ENCODE peak calls at places on chromosomes 3 and 15, in ten cellular contexts. J, P, K, F, X, C, U, Y, I and E are unnamed samples.

GRCh38 chr3:53846851-53847155 is 435 bp downstream of the IL17RB start:
- DNase-seq in J (no peak), P (no peak), K (no peak), F (no peak), X (no peak), C (no peak), U (no peak), Y (no peak), I (no peak), E (no peak)

GRCh38 chr15:85048430-85048829 is 66.8 kb downstream of the PDE8A start:
- DNase-seq in J (no peak), P (no peak), K (no peak), F (peak), X (no peak), C (no peak), U (no peak), Y (no peak), I (no peak), E (no peak)

GRCh38 chr15:37888356-37888755 is 46.1 kb upstream of the TMCO5A start:
- DNase-seq in J (no peak), P (no peak), K (no peak), F (no peak), X (no peak), C (no peak), U (no peak), Y (no peak), I (no peak), E (no peak)

GRCh38 chr3:38805765-38806386 is 10.1 kb downstream of the SCN10A start:
- DNase-seq in J (peak), P (peak), K (peak), F (peak), X (no peak), C (peak), U (peak), Y (peak), I (no peak), E (peak)

GRCh38 chr3:38649500-38650247 is at the start of gene SCN5A:
- DNase-seq in J (no peak), P (peak), K (no peak), F (no peak), X (peak), C (peak), U (peak), Y (peak), I (peak), E (no peak)

GRCh38 chr3:77096966-77097890 is 57.3 kb downstream of the ROBO2 start:
- DNase-seq in J (no peak), P (no peak), K (no peak), F (peak), X (no peak), C (no peak), U (no peak), Y (no peak), I (no peak), E (peak)

GRCh38 chr15:29822100-29822684 is at the start of gene TJP1:
- DNase-seq in J (peak), P (no peak), K (peak), F (peak), X (peak), C (no peak), U (peak), Y (peak), I (no peak), E (no peak)

GRCh38 chr3:30501526-30501925 is 104.9 kb upstream of the TGFBR2 start:
- DNase-seq in J (no peak), P (no peak), K (no peak), F (no peak), X (no peak), C (no peak), U (no peak), Y (no peak), I (no peak), E (peak)

GRCh38 chr15:69980311-69981059 is 117.2 kb downstream of the TLE3 start:
- DNase-seq in J (no peak), P (no peak), K (no peak), F (no peak), X (no peak), C (no peak), U (no peak), Y (no peak), I (no peak), E (no peak)

GRCh38 chr3:165210132-165210531 is 13.9 kb upstream of the SLITRK3 start:
- DNase-seq in J (no peak), P (no peak), K (no peak), F (no peak), X (no peak), C (no peak), U (no peak), Y (no peak), I (no peak), E (no peak)

GRCh38 chr3:172315401-172316091 is 132.7 kb downstream of the GHSR start:
- DNase-seq in J (peak), P (no peak), K (no peak), F (peak), X (no peak), C (no peak), U (peak), Y (peak), I (no peak), E (peak)

GRCh38 chr15:35740761-35741160 is 194.8 kb upstream of the DPH6 start:
- DNase-seq in J (no peak), P (no peak), K (no peak), F (peak), X (no peak), C (no peak), U (no peak), Y (no peak), I (no peak), E (no peak)

GRCh38 chr3:58198362-58198761 is 12.4 kb downstream of the DNASE1L3 start:
- DNase-seq in J (no peak), P (no peak), K (no peak), F (no peak), X (no peak), C (no peak), U (no peak), Y (no peak), I (no peak), E (no peak)

GRCh38 chr3:29560031-29560430 is 279.2 kb downstream of the RBMS3 start:
- DNase-seq in J (no peak), P (no peak), K (no peak), F (no peak), X (no peak), C (no peak), U (no peak), Y (no peak), I (no peak), E (no peak)

GRCh38 chr3:48686538-48687219 is 964 bp upstream of the NCKIPSD start:
- DNase-seq in J (no peak), P (no peak), K (no peak), F (no peak), X (no peak), C (no peak), U (no peak), Y (no peak), I (no peak), E (no peak)

GRCh38 chr15:29852201-29852600 is 29.9 kb upstream of the TJP1 start:
- DNase-seq in J (no peak), P (no peak), K (no peak), F (no peak), X (no peak), C (no peak), U (no peak), Y (no peak), I (no peak), E (peak)

GRCh38 chr3:94462931-94463330 is 400.1 kb downstream of the NSUN3 start:
- DNase-seq in J (no peak), P (no peak), K (no peak), F (no peak), X (no peak), C (no peak), U (no peak), Y (no peak), I (no peak), E (no peak)

GRCh38 chr15:47711654-47712053 is 5.7 kb upstream of the SEMA6D start:
- DNase-seq in J (peak), P (no peak), K (peak), F (no peak), X (no peak), C (no peak), U (no peak), Y (no peak), I (no peak), E (no peak)

GRCh38 chr15:70569718-70570231 is 193.6 kb downstream of the UACA start:
- DNase-seq in J (peak), P (no peak), K (no peak), F (peak), X (peak), C (no peak), U (no peak), Y (no peak), I (no peak), E (peak)

GRCh38 chr3:67450153-67450552 is 204.3 kb downstream of the SUCLG2 start:
- DNase-seq in J (no peak), P (no peak), K (no peak), F (no peak), X (no peak), C (no peak), U (no peak), Y (no peak), I (no peak), E (no peak)

GRCh38 chr3:40780341-40780800 is 255.6 kb downstream of the ZNF621 start:
- DNase-seq in J (no peak), P (no peak), K (no peak), F (no peak), X (no peak), C (no peak), U (peak), Y (peak), I (no peak), E (no peak)

GRCh38 chr3:2870714-2871353 is 239.3 kb downstream of the IL5RA start:
- DNase-seq in J (no peak), P (no peak), K (no peak), F (no peak), X (no peak), C (no peak), U (no peak), Y (no peak), I (no peak), E (no peak)

GRCh38 chr3:42830437-42831320 is 21.4 kb downstream of the ACKR2 start:
- DNase-seq in J (peak), P (no peak), K (no peak), F (no peak), X (peak), C (no peak), U (no peak), Y (no peak), I (no peak), E (no peak)

GRCh38 chr3:138467905-138468304 is 33.5 kb downstream of the ESYT3 start:
- DNase-seq in J (no peak), P (no peak), K (no peak), F (no peak), X (no peak), C (no peak), U (no peak), Y (no peak), I (no peak), E (no peak)

GRCh38 chr3:134476977-134477376 is 8.8 kb downstream of the ANAPC13 start:
- DNase-seq in J (no peak), P (no peak), K (no peak), F (no peak), X (no peak), C (no peak), U (peak), Y (no peak), I (no peak), E (peak)

GRCh38 chr3:194364652-194365434 is 4.7 kb downstream of the LRRC15 start:
- DNase-seq in J (peak), P (no peak), K (no peak), F (peak), X (peak), C (no peak), U (peak), Y (peak), I (no peak), E (no peak)

GRCh38 chr3:35965908-35966307 is 326.6 kb downstream of the ARPP21 start:
- DNase-seq in J (peak), P (no peak), K (peak), F (peak), X (peak), C (no peak), U (no peak), Y (no peak), I (no peak), E (peak)

GRCh38 chr15:75062706-75063105 is 39.3 kb downstream of the PPCDC start:
- DNase-seq in J (no peak), P (no peak), K (no peak), F (no peak), X (no peak), C (no peak), U (no peak), Y (no peak), I (no peak), E (no peak)

GRCh38 chr15:93035953-93036810 is 52.8 kb downstream of the RGMA start:
- DNase-seq in J (no peak), P (peak), K (no peak), F (no peak), X (peak), C (peak), U (no peak), Y (no peak), I (no peak), E (no peak)

GRCh38 chr15:76470691-76471090 is 134.1 kb downstream of the ISL2 start:
- DNase-seq in J (peak), P (no peak), K (no peak), F (peak), X (no peak), C (no peak), U (no peak), Y (no peak), I (no peak), E (no peak)

GRCh38 chr3:127671523-127672428 is 976 bp upstream of the ABTB1 start:
- DNase-seq in J (no peak), P (peak), K (no peak), F (no peak), X (no peak), C (peak), U (no peak), Y (no peak), I (no peak), E (no peak)

GRCh38 chr3:85838921-85839320 is 880.1 kb downstream of the CADM2 start:
- DNase-seq in J (no peak), P (no peak), K (no peak), F (no peak), X (peak), C (no peak), U (no peak), Y (no peak), I (no peak), E (no peak)

GRCh38 chr3:99499235-99499798 is 139.1 kb upstream of the COL8A1 start:
- DNase-seq in J (peak), P (no peak), K (no peak), F (peak), X (peak), C (no peak), U (peak), Y (no peak), I (no peak), E (peak)

GRCh38 chr3:102671005-102671404 is 236.2 kb downstream of the ZPLD1 start:
- DNase-seq in J (no peak), P (no peak), K (no peak), F (no peak), X (no peak), C (no peak), U (no peak), Y (no peak), I (no peak), E (no peak)

GRCh38 chr3:107100573-107100972 is 276.7 kb upstream of the CCDC54 start:
- DNase-seq in J (no peak), P (no peak), K (no peak), F (no peak), X (no peak), C (no peak), U (no peak), Y (no peak), I (no peak), E (no peak)

GRCh38 chr3:125647318-125648014 is 52.2 kb upstream of the OSBPL11 start:
- DNase-seq in J (no peak), P (no peak), K (no peak), F (no peak), X (no peak), C (no peak), U (no peak), Y (peak), I (no peak), E (peak)

GRCh38 chr3:32148356-32148755 is 41.9 kb downstream of the GPD1L start:
- DNase-seq in J (no peak), P (no peak), K (no peak), F (no peak), X (no peak), C (no peak), U (no peak), Y (no peak), I (no peak), E (no peak)

GRCh38 chr15:49669288-49669687 is 48.4 kb downstream of the DTWD1 start:
- DNase-seq in J (no peak), P (no peak), K (no peak), F (no peak), X (no peak), C (no peak), U (no peak), Y (no peak), I (no peak), E (no peak)

GRCh38 chr15:83613716-83614115 is 40.2 kb upstream of the ADAMTSL3 start:
- DNase-seq in J (peak), P (no peak), K (no peak), F (peak), X (no peak), C (no peak), U (no peak), Y (no peak), I (no peak), E (no peak)